ENCODE peak calls at places on chromosome X, in eight cellular contexts. One of them, this sample, is unnamed.

GRCh38 chrX:71111141-71111843 is at the start of gene IL2RG:
- DNase-seq in activated B cell treated with CpG ODN at 0.5 μM for 24 hours: peak; percentile 37
- DNase-seq in right lobe of liver: peak; percentile 34
- DNase-seq in mucosa of descending colon: peak; percentile 77
- DNase-seq in fibroblast of mammary gland: no peak
- DNase-seq in kidney epithelial cell: no peak
- DNase-seq in CD8-positive, alpha-beta T cell: peak; percentile 76
- DNase-seq in GM20000: peak; percentile 70
- DNase-seq in this sample: no peak

GRCh38 chrX:66200855-66201795 is 37.1 kb downstream of the HEPH start:
- DNase-seq in right lobe of liver: no peak
- DNase-seq in kidney epithelial cell: no peak
- DNase-seq in GM20000: no peak
- DNase-seq in CD8-positive, alpha-beta T cell: no peak
- DNase-seq in mucosa of descending colon: peak; percentile 46
- DNase-seq in activated B cell treated with CpG ODN at 0.5 μM for 24 hours: no peak
- DNase-seq in fibroblast of mammary gland: peak; percentile 28
- DNase-seq in this sample: no peak

GRCh38 chrX:24426340-24426913 is 38.7 kb upstream of the PDK3 start:
- DNase-seq in mucosa of descending colon: no peak
- DNase-seq in kidney epithelial cell: no peak
- DNase-seq in CD8-positive, alpha-beta T cell: no peak
- DNase-seq in right lobe of liver: no peak
- DNase-seq in GM20000: peak; percentile 3
- DNase-seq in fibroblast of mammary gland: peak; percentile 27
- DNase-seq in activated B cell treated with CpG ODN at 0.5 μM for 24 hours: no peak
- DNase-seq in this sample: no peak

GRCh38 chrX:33840176-33840575 is 291.9 kb downstream of the FAM47A start:
- DNase-seq in right lobe of liver: no peak
- DNase-seq in GM20000: no peak
- DNase-seq in kidney epithelial cell: no peak
- DNase-seq in CD8-positive, alpha-beta T cell: no peak
- DNase-seq in mucosa of descending colon: no peak
- DNase-seq in fibroblast of mammary gland: no peak
- DNase-seq in activated B cell treated with CpG ODN at 0.5 μM for 24 hours: no peak
- DNase-seq in this sample: no peak

GRCh38 chrX:45517090-45517973 is 316.7 kb upstream of the DIPK2B start:
- DNase-seq in fibroblast of mammary gland: peak; percentile 87
- DNase-seq in mucosa of descending colon: no peak
- DNase-seq in kidney epithelial cell: no peak
- DNase-seq in activated B cell treated with CpG ODN at 0.5 μM for 24 hours: no peak
- DNase-seq in CD8-positive, alpha-beta T cell: no peak
- DNase-seq in GM20000: no peak
- DNase-seq in right lobe of liver: no peak
- DNase-seq in this sample: no peak

GRCh38 chrX:12791253-12792228 is at the start of gene PRPS2:
- DNase-seq in fibroblast of mammary gland: peak; percentile 23
- DNase-seq in GM20000: peak; percentile 87
- DNase-seq in CD8-positive, alpha-beta T cell: peak; percentile 72
- DNase-seq in mucosa of descending colon: peak; percentile 82
- DNase-seq in right lobe of liver: peak; percentile 82
- DNase-seq in activated B cell treated with CpG ODN at 0.5 μM for 24 hours: peak; percentile 59
- DNase-seq in kidney epithelial cell: no peak
- DNase-seq in this sample: peak; percentile 50

GRCh38 chrX:153662266-153662665 is 11.3 kb downstream of the PNCK start:
- DNase-seq in CD8-positive, alpha-beta T cell: peak; percentile 62
- DNase-seq in activated B cell treated with CpG ODN at 0.5 μM for 24 hours: peak; percentile 44
- DNase-seq in kidney epithelial cell: no peak
- DNase-seq in mucosa of descending colon: peak; percentile 82
- DNase-seq in right lobe of liver: peak; percentile 56
- DNase-seq in GM20000: no peak
- DNase-seq in fibroblast of mammary gland: peak; percentile 22
- DNase-seq in this sample: no peak

GRCh38 chrX:139890991-139891700 is 41.7 kb downstream of the ATP11C start:
- DNase-seq in CD8-positive, alpha-beta T cell: no peak
- DNase-seq in GM20000: no peak
- DNase-seq in mucosa of descending colon: no peak
- DNase-seq in right lobe of liver: no peak
- DNase-seq in kidney epithelial cell: peak; percentile 26
- DNase-seq in activated B cell treated with CpG ODN at 0.5 μM for 24 hours: no peak
- DNase-seq in fibroblast of mammary gland: peak; percentile 75
- DNase-seq in this sample: no peak

GRCh38 chrX:22629105-22629725 is 356.5 kb downstream of the CBLL2 start:
- DNase-seq in CD8-positive, alpha-beta T cell: no peak
- DNase-seq in GM20000: no peak
- DNase-seq in fibroblast of mammary gland: peak; percentile 77
- DNase-seq in activated B cell treated with CpG ODN at 0.5 μM for 24 hours: no peak
- DNase-seq in kidney epithelial cell: no peak
- DNase-seq in right lobe of liver: no peak
- DNase-seq in mucosa of descending colon: no peak
- DNase-seq in this sample: no peak

GRCh38 chrX:65689377-65689776 is 21.9 kb downstream of the MSN start:
- DNase-seq in mucosa of descending colon: no peak
- DNase-seq in activated B cell treated with CpG ODN at 0.5 μM for 24 hours: no peak
- DNase-seq in fibroblast of mammary gland: no peak
- DNase-seq in right lobe of liver: no peak
- DNase-seq in GM20000: no peak
- DNase-seq in kidney epithelial cell: no peak
- DNase-seq in CD8-positive, alpha-beta T cell: no peak
- DNase-seq in this sample: no peak

GRCh38 chrX:131763674-131764073 is 219.8 kb downstream of the OR13H1 start:
- DNase-seq in fibroblast of mammary gland: peak; percentile 83
- DNase-seq in GM20000: no peak
- DNase-seq in right lobe of liver: no peak
- DNase-seq in kidney epithelial cell: peak; percentile 26
- DNase-seq in mucosa of descending colon: no peak
- DNase-seq in CD8-positive, alpha-beta T cell: no peak
- DNase-seq in activated B cell treated with CpG ODN at 0.5 μM for 24 hours: no peak
- DNase-seq in this sample: no peak
- TF ChIP-seq CTCF in fibroblast of mammary gland: peak; percentile 43
- TF ChIP-seq CTCF in GM20000: no peak
- TF ChIP-seq CTCF in right lobe of liver: peak; percentile 52
- TF ChIP-seq CTCF in kidney epithelial cell: peak; percentile 45
- TF ChIP-seq CTCF in mucosa of descending colon: no peak
- TF ChIP-seq CTCF in CD8-positive, alpha-beta T cell: no peak
- TF ChIP-seq CTCF in activated B cell treated with CpG ODN at 0.5 μM for 24 hours: no peak
- TF ChIP-seq CTCF in this sample: no peak

DNA sequence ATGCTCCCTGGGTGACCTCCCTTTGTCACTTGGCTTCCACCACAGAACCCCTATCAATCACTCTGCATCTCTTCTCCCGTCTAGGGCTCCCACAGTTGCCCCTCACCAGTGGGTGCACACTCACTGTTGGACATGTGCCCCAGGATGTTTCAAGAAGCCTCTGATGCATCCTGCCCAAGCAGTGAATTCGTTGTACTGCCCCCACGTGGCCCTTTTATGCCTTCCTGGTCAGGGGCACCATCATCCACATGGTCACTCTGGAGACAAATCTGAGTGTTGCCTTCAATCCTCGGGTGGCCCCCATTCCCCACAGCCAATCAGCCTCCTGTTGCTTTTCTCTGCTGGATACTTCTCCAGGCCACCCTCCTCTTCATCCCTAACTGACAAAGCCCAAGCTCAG is 12.2 kb downstream of the ITIH6 start:
- DNase-seq in mucosa of descending colon: peak; percentile 17
- DNase-seq in kidney epithelial cell: no peak
- DNase-seq in activated B cell treated with CpG ODN at 0.5 μM for 24 hours: no peak
- DNase-seq in CD8-positive, alpha-beta T cell: no peak
- DNase-seq in GM20000: peak; percentile 7
- DNase-seq in right lobe of liver: no peak
- DNase-seq in fibroblast of mammary gland: peak; percentile 10
- DNase-seq in this sample: no peak
- TF ChIP-seq CTCF in mucosa of descending colon: no peak
- TF ChIP-seq CTCF in kidney epithelial cell: no peak
- TF ChIP-seq CTCF in activated B cell treated with CpG ODN at 0.5 μM for 24 hours: no peak
- TF ChIP-seq CTCF in CD8-positive, alpha-beta T cell: no peak
- TF ChIP-seq CTCF in GM20000: no peak
- TF ChIP-seq CTCF in right lobe of liver: peak; percentile 40
- TF ChIP-seq CTCF in fibroblast of mammary gland: peak; percentile 21
- TF ChIP-seq CTCF in this sample: no peak

GRCh38 chrX:103464071-103464773 is 55.1 kb downstream of the RAB40A start:
- DNase-seq in mucosa of descending colon: peak; percentile 12
- DNase-seq in GM20000: peak; percentile 22
- DNase-seq in kidney epithelial cell: no peak
- DNase-seq in activated B cell treated with CpG ODN at 0.5 μM for 24 hours: peak; percentile 14
- DNase-seq in right lobe of liver: no peak
- DNase-seq in fibroblast of mammary gland: peak; percentile 69
- DNase-seq in CD8-positive, alpha-beta T cell: peak; percentile 20
- DNase-seq in this sample: no peak
- TF ChIP-seq CTCF in mucosa of descending colon: no peak
- TF ChIP-seq CTCF in GM20000: no peak
- TF ChIP-seq CTCF in kidney epithelial cell: peak; percentile 22
- TF ChIP-seq CTCF in activated B cell treated with CpG ODN at 0.5 μM for 24 hours: no peak
- TF ChIP-seq CTCF in right lobe of liver: no peak
- TF ChIP-seq CTCF in fibroblast of mammary gland: peak; percentile 63
- TF ChIP-seq CTCF in CD8-positive, alpha-beta T cell: no peak
- TF ChIP-seq CTCF in this sample: peak; percentile 4

GRCh38 chrX:150451953-150452352 is 88.8 kb downstream of the MAMLD1 start:
- DNase-seq in kidney epithelial cell: no peak
- DNase-seq in fibroblast of mammary gland: no peak
- DNase-seq in CD8-positive, alpha-beta T cell: no peak
- DNase-seq in mucosa of descending colon: no peak
- DNase-seq in right lobe of liver: no peak
- DNase-seq in GM20000: no peak
- DNase-seq in activated B cell treated with CpG ODN at 0.5 μM for 24 hours: no peak
- DNase-seq in this sample: no peak

GRCh38 chrX:150450519-150451177 is 87.5 kb downstream of the MAMLD1 start:
- DNase-seq in fibroblast of mammary gland: no peak
- DNase-seq in CD8-positive, alpha-beta T cell: no peak
- DNase-seq in right lobe of liver: no peak
- DNase-seq in GM20000: no peak
- DNase-seq in activated B cell treated with CpG ODN at 0.5 μM for 24 hours: no peak
- DNase-seq in mucosa of descending colon: no peak
- DNase-seq in kidney epithelial cell: no peak
- DNase-seq in this sample: no peak

GRCh38 chrX:150449313-150449712 is 86.2 kb downstream of the MAMLD1 start:
- DNase-seq in mucosa of descending colon: no peak
- DNase-seq in right lobe of liver: no peak
- DNase-seq in GM20000: peak; percentile 6
- DNase-seq in activated B cell treated with CpG ODN at 0.5 μM for 24 hours: no peak
- DNase-seq in CD8-positive, alpha-beta T cell: no peak
- DNase-seq in kidney epithelial cell: no peak
- DNase-seq in fibroblast of mammary gland: no peak
- DNase-seq in this sample: no peak

GRCh38 chrX:150446995-150447394 is 83.9 kb downstream of the MAMLD1 start:
- DNase-seq in fibroblast of mammary gland: peak; percentile 21
- DNase-seq in activated B cell treated with CpG ODN at 0.5 μM for 24 hours: no peak
- DNase-seq in right lobe of liver: no peak
- DNase-seq in GM20000: no peak
- DNase-seq in mucosa of descending colon: no peak
- DNase-seq in kidney epithelial cell: no peak
- DNase-seq in CD8-positive, alpha-beta T cell: no peak
- DNase-seq in this sample: no peak

DNA sequence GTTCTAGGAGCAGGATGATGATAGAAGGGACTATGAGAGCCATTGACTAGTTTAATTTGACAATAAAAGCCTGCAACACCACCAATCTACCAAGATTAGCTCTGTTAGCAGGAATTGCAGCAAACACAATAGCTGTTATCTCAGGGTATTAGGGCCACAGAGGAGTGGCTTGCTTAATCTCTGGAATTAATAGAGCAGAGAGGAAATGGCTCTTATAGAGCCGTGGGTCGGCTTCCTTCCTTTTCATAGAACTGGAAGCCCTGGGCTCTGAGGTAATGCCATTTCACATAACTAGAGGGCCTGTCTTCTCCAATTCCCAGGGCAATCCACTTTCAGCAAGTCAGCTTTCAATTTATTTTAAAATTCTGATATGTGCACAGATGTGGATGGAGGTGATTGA is 83.0 kb downstream of the MAMLD1 start:
- DNase-seq in activated B cell treated with CpG ODN at 0.5 μM for 24 hours: no peak
- DNase-seq in CD8-positive, alpha-beta T cell: no peak
- DNase-seq in mucosa of descending colon: no peak
- DNase-seq in right lobe of liver: no peak
- DNase-seq in GM20000: no peak
- DNase-seq in fibroblast of mammary gland: no peak
- DNase-seq in kidney epithelial cell: no peak
- DNase-seq in this sample: no peak
- TF ChIP-seq CTCF in activated B cell treated with CpG ODN at 0.5 μM for 24 hours: no peak
- TF ChIP-seq CTCF in CD8-positive, alpha-beta T cell: no peak
- TF ChIP-seq CTCF in mucosa of descending colon: no peak
- TF ChIP-seq CTCF in right lobe of liver: no peak
- TF ChIP-seq CTCF in GM20000: no peak
- TF ChIP-seq CTCF in fibroblast of mammary gland: no peak
- TF ChIP-seq CTCF in kidney epithelial cell: no peak
- TF ChIP-seq CTCF in this sample: no peak

DNA sequence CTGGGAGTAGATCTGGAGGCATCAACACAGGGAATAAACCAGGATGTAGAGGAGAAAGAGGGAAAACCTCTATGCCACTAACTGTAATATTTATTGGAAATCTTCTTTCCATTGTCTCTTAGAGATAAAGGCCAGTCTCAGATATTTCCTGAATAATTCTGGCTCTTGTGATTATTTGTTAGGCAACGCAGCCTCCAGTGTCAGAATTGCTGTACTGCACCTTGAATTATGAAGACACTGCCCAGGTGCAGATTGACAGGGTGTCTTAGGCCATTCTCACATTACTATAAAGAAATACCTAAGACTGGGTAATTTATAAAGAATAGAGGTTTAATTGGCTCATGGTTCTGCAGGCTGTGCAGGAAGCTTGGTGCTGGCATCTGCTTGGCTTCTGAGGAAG is 100.7 kb upstream of the ZDHHC15 start:
- DNase-seq in right lobe of liver: no peak
- DNase-seq in activated B cell treated with CpG ODN at 0.5 μM for 24 hours: no peak
- DNase-seq in mucosa of descending colon: no peak
- DNase-seq in CD8-positive, alpha-beta T cell: no peak
- DNase-seq in fibroblast of mammary gland: no peak
- DNase-seq in kidney epithelial cell: no peak
- DNase-seq in GM20000: no peak
- DNase-seq in this sample: no peak
- TF ChIP-seq CTCF in right lobe of liver: peak; percentile 8
- TF ChIP-seq CTCF in activated B cell treated with CpG ODN at 0.5 μM for 24 hours: no peak
- TF ChIP-seq CTCF in mucosa of descending colon: no peak
- TF ChIP-seq CTCF in CD8-positive, alpha-beta T cell: no peak
- TF ChIP-seq CTCF in fibroblast of mammary gland: peak; percentile 5
- TF ChIP-seq CTCF in kidney epithelial cell: no peak
- TF ChIP-seq CTCF in GM20000: no peak
- TF ChIP-seq CTCF in this sample: no peak

DNA sequence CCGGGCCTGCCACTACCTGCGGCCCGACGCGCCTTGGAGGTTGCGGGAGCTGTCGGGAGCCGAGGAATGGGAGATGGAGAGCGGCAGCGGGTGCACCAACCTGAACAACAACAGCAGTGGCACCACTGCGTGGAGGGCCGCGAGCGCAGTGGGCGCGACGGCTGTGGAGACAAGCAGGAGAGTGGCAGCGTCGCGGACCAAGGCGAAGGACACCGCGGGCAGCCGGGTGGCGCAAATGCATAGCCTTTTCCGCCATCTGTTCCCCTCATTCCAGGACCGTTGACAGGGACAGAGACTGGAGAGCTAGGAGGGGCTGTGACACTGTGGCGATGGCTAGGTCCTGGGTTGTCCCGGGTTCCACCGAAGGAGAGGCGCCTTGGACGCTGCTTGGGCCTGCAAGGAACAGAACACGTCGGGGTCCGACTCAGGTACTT is 962 bp downstream of the SOWAHD start:
- DNase-seq in GM20000: no peak
- DNase-seq in mucosa of descending colon: no peak
- DNase-seq in right lobe of liver: no peak
- DNase-seq in CD8-positive, alpha-beta T cell: no peak
- DNase-seq in activated B cell treated with CpG ODN at 0.5 μM for 24 hours: no peak
- DNase-seq in fibroblast of mammary gland: no peak
- DNase-seq in kidney epithelial cell: no peak
- DNase-seq in this sample: no peak
- TF ChIP-seq CTCF in GM20000: no peak
- TF ChIP-seq CTCF in mucosa of descending colon: no peak
- TF ChIP-seq CTCF in right lobe of liver: no peak
- TF ChIP-seq CTCF in CD8-positive, alpha-beta T cell: no peak
- TF ChIP-seq CTCF in activated B cell treated with CpG ODN at 0.5 μM for 24 hours: no peak
- TF ChIP-seq CTCF in fibroblast of mammary gland: no peak
- TF ChIP-seq CTCF in kidney epithelial cell: no peak
- TF ChIP-seq CTCF in this sample: no peak

GRCh38 chrX:72569786-72570185 is 2.9 kb downstream of the HDAC8 start:
- DNase-seq in mucosa of descending colon: no peak
- DNase-seq in GM20000: no peak
- DNase-seq in activated B cell treated with CpG ODN at 0.5 μM for 24 hours: no peak
- DNase-seq in CD8-positive, alpha-beta T cell: no peak
- DNase-seq in kidney epithelial cell: no peak
- DNase-seq in right lobe of liver: no peak
- DNase-seq in fibroblast of mammary gland: peak; percentile 90
- DNase-seq in this sample: no peak
- TF ChIP-seq CTCF in mucosa of descending colon: no peak
- TF ChIP-seq CTCF in GM20000: no peak
- TF ChIP-seq CTCF in activated B cell treated with CpG ODN at 0.5 μM for 24 hours: no peak
- TF ChIP-seq CTCF in CD8-positive, alpha-beta T cell: no peak
- TF ChIP-seq CTCF in kidney epithelial cell: no peak
- TF ChIP-seq CTCF in right lobe of liver: no peak
- TF ChIP-seq CTCF in fibroblast of mammary gland: peak; percentile 34
- TF ChIP-seq CTCF in this sample: no peak

This sample was measured in D721Med.